ENCODE peak calls at places on chromosomes 13 and 19, in seven cellular contexts. One of them, this sample, is unnamed. For H3K4me1, the result is how much of the 10 kb centered on the place peaks cover.

GRCh38 chr13:97255515-97255999 is 33.4 kb downstream of the MBNL2 start:
- DNase-seq in right atrium auricular region: no peak
- DNase-seq in heart right ventricle: no peak
- DNase-seq in pancreas: no peak
- DNase-seq in body of pancreas: no peak
- DNase-seq in thoracic aorta: no peak
- DNase-seq in right cardiac atrium: no peak
- DNase-seq in this sample: no peak

GRCh38 chr19:50325310-50326100 is 3.7 kb downstream of the KCNC3 start:
- DNase-seq in thoracic aorta: no peak
- DNase-seq in heart right ventricle: peak
- DNase-seq in right cardiac atrium: peak
- DNase-seq in pancreas: peak
- DNase-seq in right atrium auricular region: no peak
- DNase-seq in body of pancreas: peak
- DNase-seq in this sample: peak

GRCh38 chr19:18475004-18475453 is 37.1 kb upstream of the ISYNA1 start:
- DNase-seq in heart right ventricle: no peak
- DNase-seq in pancreas: no peak
- DNase-seq in right cardiac atrium: peak
- DNase-seq in right atrium auricular region: no peak
- DNase-seq in body of pancreas: no peak
- DNase-seq in thoracic aorta: no peak
- DNase-seq in this sample: no peak

GRCh38 chr19:50819636-50820035 is 4.0 kb downstream of the KLK1 start:
- DNase-seq in right atrium auricular region: no peak
- DNase-seq in body of pancreas: no peak
- DNase-seq in pancreas: peak
- DNase-seq in heart right ventricle: no peak
- DNase-seq in right cardiac atrium: no peak
- DNase-seq in thoracic aorta: no peak
- DNase-seq in this sample: no peak

GRCh38 chr13:79901336-79901735 is 420.4 kb downstream of the NDFIP2 start:
- DNase-seq in thoracic aorta: no peak
- DNase-seq in pancreas: no peak
- DNase-seq in heart right ventricle: no peak
- DNase-seq in right cardiac atrium: no peak
- DNase-seq in body of pancreas: no peak
- DNase-seq in right atrium auricular region: no peak
- DNase-seq in this sample: peak

GRCh38 chr19:46919324-46919723 is 58.5 kb downstream of the ARHGAP35 start:
- DNase-seq in right atrium auricular region: no peak
- DNase-seq in right cardiac atrium: no peak
- DNase-seq in heart right ventricle: no peak
- DNase-seq in body of pancreas: no peak
- DNase-seq in thoracic aorta: no peak
- DNase-seq in pancreas: no peak
- DNase-seq in this sample: no peak

GRCh38 chr19:47901370-47901769 is 15.3 kb upstream of the SULT2A1 start:
- DNase-seq in body of pancreas: no peak
- DNase-seq in thoracic aorta: no peak
- DNase-seq in heart right ventricle: no peak
- DNase-seq in pancreas: no peak
- DNase-seq in right cardiac atrium: no peak
- DNase-seq in right atrium auricular region: peak
- DNase-seq in this sample: no peak

GRCh38 chr13:99281811-99282263 is 23.7 kb upstream of the GPR18 start:
- DNase-seq in pancreas: no peak
- DNase-seq in heart right ventricle: peak
- DNase-seq in right cardiac atrium: peak
- DNase-seq in thoracic aorta: peak
- DNase-seq in body of pancreas: no peak
- DNase-seq in right atrium auricular region: peak
- DNase-seq in this sample: no peak

GRCh38 chr19:1780272-1780957 is 27.1 kb downstream of the ONECUT3 start:
- DNase-seq in thoracic aorta: no peak
- DNase-seq in body of pancreas: no peak
- DNase-seq in heart right ventricle: no peak
- DNase-seq in right cardiac atrium: no peak
- DNase-seq in pancreas: no peak
- DNase-seq in right atrium auricular region: no peak
- DNase-seq in this sample: peak

GRCh38 chr13:49958321-49958720 is 22.2 kb upstream of the SPRYD7 start:
- DNase-seq in body of pancreas: no peak
- DNase-seq in right atrium auricular region: no peak
- DNase-seq in pancreas: no peak
- DNase-seq in right cardiac atrium: no peak
- DNase-seq in heart right ventricle: no peak
- DNase-seq in thoracic aorta: no peak
- DNase-seq in this sample: no peak

GRCh38 chr19:54189020-54189667 is at the start of gene MBOAT7:
- DNase-seq in body of pancreas: no peak
- DNase-seq in thoracic aorta: no peak
- DNase-seq in heart right ventricle: no peak
- DNase-seq in right cardiac atrium: no peak
- DNase-seq in pancreas: no peak
- DNase-seq in right atrium auricular region: no peak
- DNase-seq in this sample: no peak

GRCh38 chr13:64633948-64634347 is 2596.2 kb downstream of the PCDH9 start:
- DNase-seq in pancreas: no peak
- DNase-seq in right cardiac atrium: no peak
- DNase-seq in heart right ventricle: no peak
- DNase-seq in right atrium auricular region: no peak
- DNase-seq in thoracic aorta: no peak
- DNase-seq in body of pancreas: no peak
- DNase-seq in this sample: no peak

GRCh38 chr19:41367848-41368301 is 3.9 kb upstream of the B9D2 start:
- DNase-seq in body of pancreas: no peak
- DNase-seq in heart right ventricle: no peak
- DNase-seq in thoracic aorta: no peak
- DNase-seq in right atrium auricular region: no peak
- DNase-seq in pancreas: no peak
- DNase-seq in right cardiac atrium: peak
- DNase-seq in this sample: peak

GRCh38 chr19:17294051-17294891 is 9.0 kb downstream of the ABHD8 start:
- DNase-seq in pancreas: no peak
- DNase-seq in thoracic aorta: no peak
- DNase-seq in heart right ventricle: peak
- DNase-seq in body of pancreas: no peak
- DNase-seq in right atrium auricular region: no peak
- DNase-seq in right cardiac atrium: peak
- DNase-seq in this sample: no peak

DNA sequence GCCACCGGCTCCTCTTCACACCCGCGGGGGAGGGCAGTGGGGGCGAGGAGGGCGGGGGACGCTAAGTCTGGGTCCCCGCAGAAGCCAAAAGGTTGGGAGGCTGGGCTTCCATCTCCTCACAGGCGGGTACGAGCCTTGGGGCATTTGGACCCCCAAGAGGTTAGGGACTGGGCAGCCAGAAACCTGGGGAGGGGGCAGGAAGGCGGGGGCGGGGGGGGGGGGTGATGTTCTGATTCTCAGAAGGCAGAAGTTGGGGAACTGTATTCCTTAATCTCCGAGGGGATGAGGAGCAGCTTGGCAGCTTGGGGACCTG is 5.1 kb downstream of the BCL3 start:
- DNase-seq in pancreas: no peak
- DNase-seq in right atrium auricular region: no peak
- DNase-seq in heart right ventricle: no peak
- DNase-seq in body of pancreas: no peak
- DNase-seq in thoracic aorta: no peak
- DNase-seq in right cardiac atrium: no peak
- DNase-seq in this sample: no peak
- H3K4me1 ChIP-seq in pancreas: under half
- H3K4me1 ChIP-seq in right atrium auricular region: half or more
- H3K4me1 ChIP-seq in heart right ventricle: half or more
- H3K4me1 ChIP-seq in body of pancreas: half or more
- H3K4me1 ChIP-seq in thoracic aorta: half or more
- H3K4me1 ChIP-seq in right cardiac atrium: under half
- H3K4me1 ChIP-seq in this sample: under half

DNA sequence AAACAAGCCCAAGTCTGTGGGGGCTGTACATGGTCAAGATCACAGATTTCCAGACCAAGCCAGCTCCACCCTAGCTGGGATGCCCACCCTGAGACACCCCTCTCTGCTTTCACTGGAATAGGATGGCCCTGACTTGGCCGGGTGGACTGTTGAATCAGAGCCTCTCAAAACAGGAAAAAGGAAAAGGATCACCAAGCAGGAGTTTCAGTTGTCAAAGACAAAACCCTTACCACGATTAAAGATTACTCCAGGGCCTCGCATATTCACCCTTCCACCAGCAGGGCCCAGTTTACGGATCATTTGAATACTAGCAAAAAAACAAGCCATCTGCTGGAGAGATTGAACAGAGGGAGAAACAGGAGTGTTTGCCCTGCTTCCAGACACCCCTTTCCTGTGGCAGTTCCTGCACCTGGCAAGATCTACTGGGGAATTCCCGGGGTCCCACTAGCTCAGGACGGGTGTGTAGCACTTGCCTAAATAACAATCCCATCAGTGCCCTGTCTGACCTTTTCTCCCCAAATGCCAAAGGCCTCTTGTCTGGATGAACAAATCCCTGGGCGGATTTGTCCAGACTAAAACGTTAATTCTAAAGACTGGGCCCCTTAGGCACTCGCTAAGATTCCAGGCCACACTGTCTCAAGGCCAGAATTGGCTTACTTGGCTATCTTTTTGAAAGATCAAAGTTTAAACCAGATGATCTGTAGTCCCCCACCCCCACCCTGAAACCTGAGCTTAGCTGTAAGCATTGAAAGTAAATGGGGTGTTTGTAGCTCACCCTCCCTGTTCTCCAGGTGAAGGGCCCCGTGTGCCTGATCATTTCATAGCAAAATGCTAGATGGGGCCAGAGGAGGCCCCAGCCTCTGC is 38.4 kb downstream of the ACTN4 start:
- DNase-seq in pancreas: no peak
- DNase-seq in right cardiac atrium: peak
- DNase-seq in thoracic aorta: no peak
- DNase-seq in body of pancreas: no peak
- DNase-seq in right atrium auricular region: no peak
- DNase-seq in heart right ventricle: no peak
- DNase-seq in this sample: peak
- H3K4me1 ChIP-seq in pancreas: half or more
- H3K4me1 ChIP-seq in right cardiac atrium: half or more
- H3K4me1 ChIP-seq in thoracic aorta: half or more
- H3K4me1 ChIP-seq in body of pancreas: half or more
- H3K4me1 ChIP-seq in right atrium auricular region: half or more
- H3K4me1 ChIP-seq in heart right ventricle: half or more
- H3K4me1 ChIP-seq in this sample: under half

GRCh38 chr13:110320645-110321044 is 13.6 kb downstream of the COL4A2 start:
- DNase-seq in thoracic aorta: no peak
- DNase-seq in right cardiac atrium: no peak
- DNase-seq in pancreas: no peak
- DNase-seq in heart right ventricle: no peak
- DNase-seq in body of pancreas: no peak
- DNase-seq in right atrium auricular region: no peak
- DNase-seq in this sample: no peak
- H3K4me1 ChIP-seq in thoracic aorta: half or more
- H3K4me1 ChIP-seq in right cardiac atrium: under half
- H3K4me1 ChIP-seq in pancreas: under half
- H3K4me1 ChIP-seq in heart right ventricle: half or more
- H3K4me1 ChIP-seq in body of pancreas: under half
- H3K4me1 ChIP-seq in right atrium auricular region: half or more
- H3K4me1 ChIP-seq in this sample: under half

DNA sequence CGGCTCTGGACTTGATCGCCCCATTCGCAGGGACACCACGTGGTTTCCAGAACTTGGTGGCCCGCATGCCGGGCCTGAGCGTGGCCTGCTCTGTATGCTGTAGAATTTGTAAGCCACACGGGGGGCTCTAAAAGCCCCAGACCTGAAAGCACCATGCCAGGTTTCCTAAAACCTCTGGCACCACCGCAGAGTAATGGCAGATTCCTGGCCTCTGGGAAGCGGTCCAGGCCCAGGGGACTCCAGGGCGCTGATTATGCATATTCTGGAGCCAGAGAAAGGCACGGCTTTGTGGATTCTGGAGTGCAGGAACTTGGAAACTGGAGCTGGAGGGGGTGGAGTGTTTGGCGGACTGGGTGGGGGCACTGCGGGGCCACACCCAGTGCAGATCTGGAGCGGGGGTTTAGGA is 3.7 kb downstream of the FTL start:
- DNase-seq in pancreas: no peak
- DNase-seq in right atrium auricular region: no peak
- DNase-seq in heart right ventricle: no peak
- DNase-seq in body of pancreas: no peak
- DNase-seq in right cardiac atrium: peak
- DNase-seq in thoracic aorta: no peak
- DNase-seq in this sample: no peak
- H3K4me1 ChIP-seq in pancreas: under half
- H3K4me1 ChIP-seq in right atrium auricular region: under half
- H3K4me1 ChIP-seq in heart right ventricle: half or more
- H3K4me1 ChIP-seq in body of pancreas: under half
- H3K4me1 ChIP-seq in right cardiac atrium: under half
- H3K4me1 ChIP-seq in thoracic aorta: under half
- H3K4me1 ChIP-seq in this sample: under half

DNA sequence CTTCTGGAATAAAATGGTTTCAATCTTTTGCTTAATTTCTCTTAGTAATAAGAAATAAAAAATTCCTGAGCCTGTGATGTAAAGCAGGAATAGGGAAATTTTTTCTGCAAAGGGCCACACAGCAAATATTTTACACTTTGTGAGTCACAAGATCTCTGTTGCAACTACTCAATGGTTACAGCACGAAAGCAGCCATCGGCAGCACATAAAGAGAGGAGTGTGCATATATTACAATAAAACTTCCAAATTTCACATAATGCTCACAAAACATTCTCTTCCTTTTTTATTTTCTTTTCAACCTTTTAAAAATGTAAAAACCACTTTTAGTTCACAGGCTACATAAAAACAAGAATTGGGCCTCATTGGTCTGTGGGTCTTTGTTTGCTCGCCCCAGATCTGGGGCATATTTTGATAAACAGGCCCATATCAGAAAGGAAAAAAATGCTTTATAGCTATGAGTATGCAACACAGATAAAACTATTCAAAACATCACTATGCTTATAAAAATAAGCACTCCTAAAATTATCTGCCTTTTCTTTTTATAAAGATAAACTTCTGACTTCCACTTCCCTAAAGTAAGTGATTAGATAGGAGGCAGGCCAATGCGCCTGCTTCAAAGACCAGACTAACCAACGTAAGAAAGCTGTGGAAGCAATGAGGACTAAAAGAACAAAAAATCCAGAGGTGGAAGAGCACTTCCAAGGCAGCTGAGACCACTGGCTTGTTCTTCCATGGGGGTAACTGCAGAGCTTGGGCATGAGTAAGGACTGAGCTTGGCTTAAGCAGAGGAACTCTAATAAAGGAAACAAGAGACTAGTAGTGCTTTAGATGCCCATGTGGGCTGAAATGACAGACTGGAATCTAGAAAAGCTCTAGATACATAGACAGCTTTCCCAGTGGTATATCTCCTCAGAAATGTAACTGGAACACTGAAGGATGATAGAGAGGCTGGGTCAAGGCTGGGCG is 26.4 kb downstream of the MYCBP2 start:
- DNase-seq in right atrium auricular region: no peak
- DNase-seq in thoracic aorta: no peak
- DNase-seq in heart right ventricle: no peak
- DNase-seq in pancreas: no peak
- DNase-seq in right cardiac atrium: peak
- DNase-seq in body of pancreas: no peak
- DNase-seq in this sample: no peak
- H3K4me1 ChIP-seq in right atrium auricular region: under half
- H3K4me1 ChIP-seq in thoracic aorta: half or more
- H3K4me1 ChIP-seq in heart right ventricle: under half
- H3K4me1 ChIP-seq in pancreas: under half
- H3K4me1 ChIP-seq in right cardiac atrium: under half
- H3K4me1 ChIP-seq in body of pancreas: under half
- H3K4me1 ChIP-seq in this sample: under half